ENCODE peak calls at places on chromosomes 12 and 14, in five cellular contexts. I is uterus, L is right atrium auricular region, W is left ventricle myocardium inferior, H is A673. B is an unnamed sample. For H3K27me3, the result is how much of the 10 kb centered on the place peaks cover.

GRCh38 chr14:69531135-69531534 is 43.5 kb downstream of the CCDC177 start:
- DNase-seq in I (no peak), L (no peak), W (no peak), H (no peak), B (no peak)

GRCh38 chr14:44812672-44813071 is 149.1 kb downstream of the KLHL28 start:
- DNase-seq in I (no peak), L (no peak), W (no peak), H (no peak), B (no peak)

GRCh38 chr12:88650715-88651114 is 70.4 kb upstream of the KITLG start:
- DNase-seq in I (no peak), L (no peak), W (no peak), H (no peak), B (no peak)

GRCh38 chr14:23403139-23403438 is 5.0 kb downstream of the MYH6 start:
- DNase-seq in I (no peak), L (no peak), W (no peak), H (no peak), B (no peak)

GRCh38 chr12:120940799-120941198 is 36.6 kb upstream of the SPPL3 start:
- DNase-seq in I (no peak), L (no peak), W (no peak), H (peak), B (no peak)

GRCh38 chr12:13044859-13045384 is 741 bp downstream of the FAM234B start:
- DNase-seq in I (no peak), L (no peak), W (no peak), H (no peak), B (no peak)

GRCh38 chr14:56065621-56066295 is 52.5 kb upstream of the PELI2 start:
- DNase-seq in I (no peak), L (no peak), W (no peak), H (no peak), B (no peak)

GRCh38 chr12:64675795-64676194 is 65.5 kb downstream of the RASSF3 start:
- DNase-seq in I (no peak), L (no peak), W (peak), H (peak), B (no peak)

GRCh38 chr14:91873476-91874265 is 6.3 kb upstream of the TC2N start:
- DNase-seq in I (no peak), L (no peak), W (no peak), H (no peak), B (peak)

GRCh38 chr14:50347521-50347920 is 35.4 kb downstream of the DMAC2L start:
- DNase-seq in I (no peak), L (no peak), W (no peak), H (no peak), B (no peak)

GRCh38 chr14:25034803-25035681 is 14.9 kb downstream of the STXBP6 start:
- DNase-seq in I (no peak), L (no peak), W (no peak), H (no peak), B (no peak)

GRCh38 chr12:102169922-102170698 is 27.5 kb downstream of the PMCH start:
- DNase-seq in I (no peak), L (no peak), W (no peak), H (peak), B (no peak)

GRCh38 chr14:103391048-103391447 is 5.8 kb downstream of the MARK3 start:
- DNase-seq in I (no peak), L (peak), W (no peak), H (peak), B (peak)

GRCh38 chr14:104282332-104283196 is 144.2 kb downstream of the KIF26A start:
- DNase-seq in I (peak), L (no peak), W (peak), H (no peak), B (no peak)

GRCh38 chr12:53543539-53543938 is 36.3 kb upstream of the NPFF start:
- DNase-seq in I (peak), L (peak), W (peak), H (peak), B (peak)

GRCh38 chr14:55240526-55241178 is 30.6 kb upstream of the FBXO34 start:
- DNase-seq in I (no peak), L (no peak), W (no peak), H (no peak), B (no peak)

GRCh38 chr12:108425238-108425795 is 86.2 kb upstream of the CMKLR1 start:
- DNase-seq in I (no peak), L (no peak), W (no peak), H (no peak), B (no peak)

GRCh38 chr12:92134638-92135274 is 10.9 kb downstream of the BTG1 start:
- DNase-seq in I (no peak), L (no peak), W (no peak), H (peak), B (no peak)

GRCh38 chr12:133174901-133175300 is 6.4 kb upstream of the ZNF268 start:
- DNase-seq in I (no peak), L (no peak), W (no peak), H (no peak), B (no peak)

GRCh38 chr14:33548606-33549005 is 402.3 kb downstream of the EGLN3 start:
- DNase-seq in I (no peak), L (no peak), W (no peak), H (no peak), B (no peak)

GRCh38 chr12:42143401-42144173 is 1.1 kb downstream of the GXYLT1 start:
- DNase-seq in I (no peak), L (no peak), W (no peak), H (peak), B (no peak)

GRCh38 chr14:45085004-45085403 is 1.1 kb downstream of the PRPF39 start:
- DNase-seq in I (no peak), L (no peak), W (no peak), H (peak), B (no peak)

GRCh38 chr14:69451941-69452340 is 32.6 kb upstream of the PLEKHD1 start:
- DNase-seq in I (no peak), L (no peak), W (no peak), H (no peak), B (no peak)

GRCh38 chr14:85195872-85196477 is 334.0 kb upstream of the FLRT2 start:
- DNase-seq in I (no peak), L (no peak), W (no peak), H (peak), B (no peak)

GRCh38 chr12:69739287-69740191 is 879 bp downstream of the RAB3IP start:
- DNase-seq in I (peak), L (peak), W (peak), H (peak), B (peak)

GRCh38 chr14:95515080-95515489 is 1.4 kb downstream of the SYNE3 start:
- DNase-seq in I (no peak), L (no peak), W (peak), H (peak), B (no peak)

GRCh38 chr12:30201301-30202160 is 417.8 kb upstream of the TMTC1 start:
- DNase-seq in I (no peak), L (no peak), W (peak), H (no peak), B (no peak)
- TF ChIP-seq CTCF in I (no peak), L (peak), W (no peak), H (no peak), B (no peak)

DNA sequence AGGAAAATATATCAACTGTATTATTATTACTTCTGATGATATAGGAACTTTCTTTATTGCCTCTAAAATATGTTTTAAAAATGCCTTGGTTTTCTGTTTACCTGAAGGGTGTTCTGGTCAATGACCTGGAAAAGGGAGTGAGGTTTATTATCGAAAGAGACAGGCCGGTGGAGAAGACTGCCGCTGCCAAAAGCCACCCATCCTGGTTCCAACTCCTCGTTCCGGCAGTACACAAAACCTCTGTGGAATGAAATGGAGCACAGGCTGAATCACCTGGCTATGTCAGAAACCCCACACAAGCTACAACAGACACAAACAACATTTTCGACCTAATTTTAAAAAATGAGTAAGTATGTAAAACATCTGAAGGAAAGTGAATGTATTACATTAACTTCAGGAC is 73.6 kb downstream of the HECTD4 start:
- DNase-seq in I (no peak), L (no peak), W (no peak), H (no peak), B (no peak)
- H3K27ac ChIP-seq in I (no peak), L (no peak), W (no peak), H (no peak), B (no peak)

GRCh38 chr12:109618091-109618490 is 44.5 kb downstream of the MVK start:
- DNase-seq in I (no peak), L (no peak), W (no peak), H (no peak), B (no peak)
- H3K27me3 ChIP-seq in I (under half), L (under half), W (under half), H (under half), B (under half)

GRCh38 chr12:94198469-94198868 is 50.1 kb downstream of the PLXNC1 start:
- DNase-seq in I (no peak), L (no peak), W (no peak), H (no peak), B (no peak)

GRCh38 chr12:94193168-94193567 is 44.8 kb downstream of the PLXNC1 start:
- DNase-seq in I (no peak), L (no peak), W (no peak), H (no peak), B (no peak)

GRCh38 chr12:94192506-94192905 is 44.1 kb downstream of the PLXNC1 start:
- DNase-seq in I (no peak), L (no peak), W (no peak), H (no peak), B (no peak)

GRCh38 chr12:94193623-94194022 is 45.2 kb downstream of the PLXNC1 start:
- DNase-seq in I (no peak), L (no peak), W (no peak), H (no peak), B (no peak)

GRCh38 chr12:94195483-94195882 is 47.1 kb downstream of the PLXNC1 start:
- DNase-seq in I (no peak), L (no peak), W (no peak), H (no peak), B (no peak)
- TF ChIP-seq CTCF in I (no peak), L (no peak), W (no peak), H (no peak), B (no peak)

DNA sequence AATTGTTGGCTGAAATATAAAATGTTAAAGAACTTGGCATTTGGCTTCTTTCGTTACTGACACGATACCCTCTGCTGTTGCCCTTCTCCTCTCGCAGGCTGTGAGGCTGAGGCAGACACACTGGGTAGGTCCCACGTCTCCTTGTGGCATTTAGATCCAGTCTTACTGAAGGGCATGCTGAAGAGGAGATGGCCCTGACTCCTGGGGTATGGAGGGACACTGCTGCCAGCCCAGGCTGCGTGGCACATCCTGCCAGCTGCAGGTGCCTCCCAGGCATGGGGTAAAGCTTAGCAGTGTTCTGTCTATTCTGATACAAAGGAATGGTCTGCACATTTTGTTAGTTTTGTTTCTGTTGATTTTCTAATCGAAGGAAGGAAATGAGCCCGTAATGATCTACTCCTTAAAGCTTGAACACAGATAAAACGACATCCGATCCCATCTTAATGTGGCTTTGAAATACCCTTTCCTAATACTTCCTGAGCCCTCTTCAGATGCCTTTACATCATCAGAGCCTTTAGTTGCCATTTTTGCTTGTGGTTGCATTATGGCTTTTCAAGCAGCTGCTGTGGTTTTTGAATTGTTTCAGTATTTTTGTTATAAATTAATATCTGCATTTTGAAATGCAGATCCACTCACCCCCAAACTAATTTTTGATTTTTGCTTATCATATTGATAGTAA is 61.1 kb downstream of the WDR20 start:
- DNase-seq in I (no peak), L (no peak), W (no peak), H (peak), B (no peak)
- H3K27ac ChIP-seq in I (no peak), L (no peak), W (no peak), H (peak), B (no peak)

GRCh38 chr12:113537751-113538087 is 66.0 kb upstream of the LHX5 start:
- DNase-seq in I (no peak), L (no peak), W (no peak), H (no peak), B (no peak)
- H3K27me3 ChIP-seq in I (under half), L (under half), W (half or more), H (half or more), B (under half)

GRCh38 chr12:57523706-57524614 is 1.3 kb downstream of the MBD6 start:
- DNase-seq in I (peak), L (no peak), W (no peak), H (no peak), B (no peak)
- TF ChIP-seq CTCF in I (no peak), L (no peak), W (no peak), H (no peak), B (no peak)

DNA sequence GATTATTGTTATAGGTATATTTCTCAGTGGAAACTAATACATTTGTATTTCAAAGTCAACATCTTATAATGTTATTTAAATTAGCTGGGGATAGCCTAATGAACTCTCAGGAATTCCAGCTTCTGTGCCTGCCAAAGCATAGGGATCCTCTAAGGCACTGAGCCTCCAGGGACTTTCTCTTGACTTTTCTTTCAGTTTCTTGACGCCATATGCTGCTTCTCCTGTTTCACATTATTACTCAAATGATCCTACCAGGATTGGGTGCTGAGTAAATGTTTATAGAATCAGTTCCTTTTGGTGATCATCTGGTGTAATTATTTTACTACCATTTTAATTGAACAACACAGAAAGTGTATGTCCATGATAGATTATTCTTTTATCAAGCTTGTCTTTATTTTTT is 7.9 kb downstream of the METTL25 start:
- DNase-seq in I (no peak), L (no peak), W (no peak), H (peak), B (no peak)
- H3K27ac ChIP-seq in I (no peak), L (no peak), W (no peak), H (no peak), B (no peak)

B was measured in CD4-positive, alpha-beta T cell.